ENCODE peak calls at places on chromosome 17, in nine cellular contexts. W is fibroblast of pulmonary artery, X is fibroblast of lung, Q is lung, Y is AG04450, S is left ventricle myocardium inferior, U is PC-9, Z is suprapubic skin, M is fibroblast of the aortic adventitia. C is an unnamed sample.

GRCh38 chr17:39981207-39982068 is 831 bp downstream of the PSMD3 start:
- DNase-seq in W (no peak), X (peak), Q (no peak), Y (no peak), S (no peak), U (peak), Z (no peak), M (no peak), C (peak)

GRCh38 chr17:29582254-29582765 is 7.1 kb downstream of the GIT1 start:
- DNase-seq in W (no peak), X (no peak), Q (no peak), Y (no peak), S (no peak), U (no peak), Z (no peak), M (no peak), C (no peak)

GRCh38 chr17:66255112-66255511 is 25.9 kb upstream of the APOH start:
- DNase-seq in W (peak), X (peak), Q (no peak), Y (peak), S (no peak), U (peak), Z (no peak), M (peak), C (peak)

GRCh38 chr17:77765292-77765691 is 193.2 kb upstream of the TNRC6C start:
- DNase-seq in W (no peak), X (no peak), Q (no peak), Y (no peak), S (no peak), U (no peak), Z (no peak), M (no peak), C (no peak)

GRCh38 chr17:58005728-58006562 is 1.1 kb downstream of the SRSF1 start:
- DNase-seq in W (no peak), X (no peak), Q (no peak), Y (no peak), S (no peak), U (no peak), Z (no peak), M (no peak), C (peak)

GRCh38 chr17:45895304-45895968 is 1.1 kb downstream of the MAPT start:
- DNase-seq in W (no peak), X (peak), Q (no peak), Y (no peak), S (peak), U (peak), Z (peak), M (no peak), C (peak)

GRCh38 chr17:61389670-61390478 is 9.8 kb upstream of the TBX2 start:
- DNase-seq in W (peak), X (no peak), Q (no peak), Y (no peak), S (no peak), U (peak), Z (no peak), M (peak), C (peak)

GRCh38 chr17:78789663-78790181 is 7.6 kb upstream of the CYTH1 start:
- DNase-seq in W (peak), X (peak), Q (peak), Y (peak), S (peak), U (no peak), Z (peak), M (peak), C (peak)

GRCh38 chr17:29379084-29379811 is 10.9 kb upstream of the TAOK1 start:
- DNase-seq in W (no peak), X (no peak), Q (no peak), Y (no peak), S (no peak), U (no peak), Z (no peak), M (no peak), C (peak)

GRCh38 chr17:28900986-28901726 is 1.7 kb downstream of the DHRS13 start:
- DNase-seq in W (no peak), X (no peak), Q (no peak), Y (no peak), S (no peak), U (no peak), Z (peak), M (no peak), C (no peak)

GRCh38 chr17:77769215-77769614 is 189.3 kb upstream of the TNRC6C start:
- DNase-seq in W (no peak), X (peak), Q (peak), Y (no peak), S (no peak), U (no peak), Z (no peak), M (no peak), C (peak)

GRCh38 chr17:67999291-67999911 is 3.1 kb upstream of the C17orf58 start:
- DNase-seq in W (no peak), X (peak), Q (no peak), Y (no peak), S (no peak), U (no peak), Z (no peak), M (no peak), C (peak)

GRCh38 chr17:78253946-78254672 is 22.7 kb downstream of the TMEM235 start:
- DNase-seq in W (peak), X (peak), Q (peak), Y (peak), S (peak), U (peak), Z (peak), M (peak), C (peak)

GRCh38 chr17:7632492-7632894 is 2.6 kb downstream of the SHBG start:
- DNase-seq in W (peak), X (peak), Q (no peak), Y (no peak), S (no peak), U (peak), Z (no peak), M (peak), C (peak)

GRCh38 chr17:45940826-45941225 is 46.5 kb downstream of the MAPT start:
- DNase-seq in W (no peak), X (no peak), Q (peak), Y (no peak), S (no peak), U (no peak), Z (peak), M (peak), C (no peak)

GRCh38 chr17:55284001-55284884 is 19.5 kb downstream of the HLF start:
- DNase-seq in W (no peak), X (no peak), Q (peak), Y (no peak), S (no peak), U (no peak), Z (no peak), M (no peak), C (no peak)

GRCh38 chr17:29760279-29760721 is 137.6 kb upstream of the CORO6 start:
- DNase-seq in W (peak), X (peak), Q (no peak), Y (no peak), S (no peak), U (no peak), Z (no peak), M (peak), C (peak)

GRCh38 chr17:19010729-19011505 is 6.4 kb upstream of the FAM83G start:
- DNase-seq in W (no peak), X (peak), Q (no peak), Y (no peak), S (no peak), U (peak), Z (no peak), M (no peak), C (peak)

GRCh38 chr17:28989028-28989427 is 16.8 kb downstream of the SEZ6 start:
- DNase-seq in W (no peak), X (no peak), Q (no peak), Y (no peak), S (no peak), U (no peak), Z (no peak), M (no peak), C (no peak)

GRCh38 chr17:38786372-38786771 is 13.0 kb downstream of the PIP4K2B start:
- DNase-seq in W (no peak), X (no peak), Q (no peak), Y (no peak), S (no peak), U (peak), Z (no peak), M (no peak), C (no peak)

GRCh38 chr17:27947005-27947406 is 53.8 kb upstream of the LYRM9 start:
- DNase-seq in W (no peak), X (no peak), Q (no peak), Y (no peak), S (no peak), U (no peak), Z (no peak), M (no peak), C (no peak)

GRCh38 chr17:58525239-58525638 is 10.8 kb upstream of the MTMR4 start:
- DNase-seq in W (peak), X (peak), Q (no peak), Y (peak), S (peak), U (no peak), Z (peak), M (peak), C (peak)

GRCh38 chr17:73546770-73547345 is 97.4 kb downstream of the SDK2 start:
- DNase-seq in W (no peak), X (no peak), Q (peak), Y (no peak), S (no peak), U (peak), Z (no peak), M (no peak), C (peak)

GRCh38 chr17:34386925-34387550 is 24.0 kb upstream of the CCL1 start:
- DNase-seq in W (peak), X (peak), Q (no peak), Y (no peak), S (no peak), U (no peak), Z (no peak), M (peak), C (peak)

GRCh38 chr17:32161506-32162365 is 19.4 kb downstream of the RHOT1 start:
- DNase-seq in W (peak), X (peak), Q (no peak), Y (peak), S (no peak), U (peak), Z (no peak), M (peak), C (peak)

GRCh38 chr17:7932483-7932891 is 481 bp downstream of the CNTROB start:
- DNase-seq in W (peak), X (peak), Q (no peak), Y (no peak), S (no peak), U (no peak), Z (no peak), M (peak), C (peak)

GRCh38 chr17:6415616-6416015 is 19.3 kb downstream of the AIPL1 start:
- DNase-seq in W (no peak), X (no peak), Q (no peak), Y (no peak), S (no peak), U (no peak), Z (no peak), M (no peak), C (no peak)

GRCh38 chr17:56486732-56487131 is 106.8 kb upstream of the NOG start:
- DNase-seq in W (no peak), X (no peak), Q (no peak), Y (no peak), S (no peak), U (no peak), Z (no peak), M (no peak), C (peak)

GRCh38 chr17:46903762-46904672 is 18.9 kb upstream of the GOSR2 start:
- DNase-seq in W (no peak), X (no peak), Q (no peak), Y (no peak), S (no peak), U (no peak), Z (no peak), M (no peak), C (no peak)

GRCh38 chr17:78111727-78112507 is 16.6 kb downstream of the TMC6 start:
- DNase-seq in W (no peak), X (no peak), Q (no peak), Y (no peak), S (peak), U (no peak), Z (no peak), M (no peak), C (no peak)

GRCh38 chr17:49582789-49583188 is 7.1 kb downstream of the NXPH3 start:
- DNase-seq in W (no peak), X (peak), Q (no peak), Y (no peak), S (no peak), U (no peak), Z (no peak), M (no peak), C (peak)

GRCh38 chr17:28018439-28019070 is 23.9 kb upstream of the NLK start:
- DNase-seq in W (peak), X (peak), Q (no peak), Y (no peak), S (peak), U (peak), Z (no peak), M (peak), C (peak)

GRCh38 chr17:57809879-57810278 is 40.0 kb downstream of the MRPS23 start:
- DNase-seq in W (no peak), X (no peak), Q (no peak), Y (no peak), S (no peak), U (no peak), Z (no peak), M (no peak), C (no peak)

GRCh38 chr17:37713624-37714023 is 31.2 kb downstream of the HNF1B start:
- DNase-seq in W (no peak), X (no peak), Q (peak), Y (no peak), S (no peak), U (no peak), Z (no peak), M (no peak), C (no peak)

GRCh38 chr17:73493212-73493814 is 150.9 kb downstream of the SDK2 start:
- DNase-seq in W (no peak), X (peak), Q (no peak), Y (no peak), S (no peak), U (no peak), Z (no peak), M (no peak), C (no peak)

DNA sequence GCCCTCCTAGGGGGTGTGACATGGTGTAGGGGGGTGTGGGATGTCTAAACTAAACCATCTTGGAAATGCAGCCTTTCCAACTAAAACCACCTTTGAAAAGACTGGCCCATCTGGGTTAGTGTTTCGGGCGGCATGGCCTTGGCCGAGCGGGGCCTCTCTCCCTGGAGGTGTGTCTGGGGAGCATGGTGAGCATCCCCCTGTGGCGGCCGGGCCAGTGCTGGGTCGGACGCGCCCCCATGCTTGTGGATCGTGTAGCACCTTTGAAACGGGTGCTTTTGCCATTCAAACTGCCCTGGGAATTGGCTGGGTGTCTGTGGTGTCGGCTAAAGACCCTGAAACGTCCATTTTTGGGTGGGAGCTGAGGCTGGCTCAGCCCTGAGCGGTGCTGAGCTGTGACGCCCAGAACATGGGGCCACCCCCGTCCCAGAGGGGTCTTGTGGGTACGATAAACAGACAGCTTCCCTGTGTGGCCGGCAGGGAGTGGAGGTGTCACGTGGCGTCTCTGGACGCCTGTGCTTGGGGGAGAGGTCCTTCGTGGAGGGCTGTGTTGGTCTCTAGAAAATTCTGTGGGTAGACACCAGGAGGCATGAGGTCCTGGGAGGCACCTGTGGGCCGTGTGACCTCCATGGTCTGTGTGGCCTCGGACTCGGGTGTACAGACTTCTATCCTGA is 6.3 kb downstream of the METRNL start:
- DNase-seq in W (no peak), X (no peak), Q (no peak), Y (no peak), S (no peak), U (no peak), Z (no peak), M (no peak), C (peak)
- H3K4me3 ChIP-seq in W (no peak), X (no peak), Q (no peak), Y (no peak), S (no peak), U (no peak), Z (no peak), M (peak), C (peak)

GRCh38 chr17:82407255-82407654 is 10.9 kb upstream of the HEXD start:
- DNase-seq in W (no peak), X (peak), Q (no peak), Y (no peak), S (peak), U (no peak), Z (no peak), M (no peak), C (no peak)
- H3K4me3 ChIP-seq in W (no peak), X (no peak), Q (no peak), Y (no peak), S (no peak), U (no peak), Z (no peak), M (no peak), C (no peak)

GRCh38 chr17:36496018-36496789 is 9.7 kb downstream of the ZNHIT3 start:
- DNase-seq in W (peak), X (peak), Q (no peak), Y (no peak), S (no peak), U (no peak), Z (peak), M (no peak), C (no peak)

GRCh38 chr17:36500745-36501225 is 14.3 kb downstream of the ZNHIT3 start:
- DNase-seq in W (no peak), X (no peak), Q (no peak), Y (no peak), S (no peak), U (peak), Z (peak), M (no peak), C (no peak)

GRCh38 chr17:36495076-36495578 is 8.6 kb downstream of the ZNHIT3 start:
- DNase-seq in W (no peak), X (no peak), Q (no peak), Y (no peak), S (no peak), U (no peak), Z (no peak), M (no peak), C (no peak)

GRCh38 chr17:36498560-36499300 is 12.2 kb downstream of the ZNHIT3 start:
- DNase-seq in W (no peak), X (no peak), Q (no peak), Y (no peak), S (no peak), U (no peak), Z (peak), M (no peak), C (no peak)

GRCh38 chr17:36498155-36498554 is 11.7 kb downstream of the ZNHIT3 start:
- DNase-seq in W (no peak), X (no peak), Q (no peak), Y (no peak), S (no peak), U (no peak), Z (peak), M (peak), C (no peak)
- H3K4me3 ChIP-seq in W (no peak), X (no peak), Q (no peak), Y (no peak), S (no peak), U (no peak), Z (no peak), M (no peak), C (no peak)

DNA sequence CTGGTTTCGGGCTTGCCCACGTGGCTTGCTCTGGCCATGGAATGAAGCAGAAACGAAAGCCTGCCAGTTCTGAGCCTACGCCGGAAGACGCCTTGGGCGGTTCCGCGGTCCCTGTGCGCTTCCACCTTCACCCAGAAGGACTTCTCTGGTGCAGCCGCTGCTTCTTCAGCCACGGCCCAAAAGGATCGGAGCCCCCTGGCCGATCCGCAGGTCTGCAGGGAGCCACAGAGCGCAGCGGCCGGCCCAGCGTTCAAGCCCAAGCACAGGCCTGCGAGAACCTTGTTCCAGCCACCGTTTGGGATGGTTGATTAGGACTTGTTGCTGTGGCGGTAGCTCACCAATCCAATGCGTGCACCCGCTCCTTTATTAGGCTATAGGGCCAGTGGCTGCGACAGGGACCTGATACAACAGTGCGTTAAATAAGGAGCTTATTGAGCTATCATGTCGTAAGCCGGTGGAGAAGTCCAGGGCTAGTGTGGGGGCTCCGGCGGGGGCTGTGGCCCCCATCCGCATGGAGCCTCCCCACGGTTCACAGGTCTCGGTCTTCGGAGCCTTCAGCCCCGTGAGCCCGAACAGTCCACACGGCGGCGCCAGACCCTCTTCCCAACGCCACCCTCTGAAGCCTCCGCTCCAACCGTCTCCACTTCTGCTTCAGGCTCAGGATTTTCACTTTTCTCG is 10.2 kb upstream of the MPP2 start:
- DNase-seq in W (peak), X (peak), Q (no peak), Y (no peak), S (peak), U (no peak), Z (no peak), M (peak), C (peak)
- H3K4me3 ChIP-seq in W (no peak), X (peak), Q (no peak), Y (no peak), S (peak), U (no peak), Z (peak), M (no peak), C (no peak)

GRCh38 chr17:76264425-76264754 is 758 bp upstream of the UBALD2 start:
- DNase-seq in W (no peak), X (no peak), Q (no peak), Y (no peak), S (no peak), U (no peak), Z (no peak), M (no peak), C (no peak)
- H3K4me3 ChIP-seq in W (peak), X (peak), Q (no peak), Y (no peak), S (peak), U (peak), Z (peak), M (peak), C (peak)

GRCh38 chr17:48429638-48430586 is at the start of gene SKAP1:
- DNase-seq in W (no peak), X (no peak), Q (no peak), Y (no peak), S (no peak), U (peak), Z (no peak), M (no peak), C (peak)
- H3K4me3 ChIP-seq in W (no peak), X (no peak), Q (no peak), Y (no peak), S (peak), U (no peak), Z (peak), M (no peak), C (peak)